ENCODE peak calls at places on chromosome 21, in ten cellular contexts. N, I, R, Z, T, B, V, Q, M and J are unnamed samples.

GRCh38 chr21:38460171-38460742 is 38.0 kb downstream of the ERG start:
- DNase-seq in Z (no peak), Q (peak), B (no peak), T (no peak), M (peak), V (no peak), N (no peak), I (no peak), R (no peak), J (no peak)

GRCh38 chr21:15992171-15992570 is 262.4 kb downstream of the USP25 start:
- DNase-seq in M (peak), I (no peak), Z (no peak), V (no peak), T (no peak), Q (peak), R (no peak), B (no peak), N (peak), J (no peak)

GRCh38 chr21:46295177-46295711 is 9.1 kb downstream of the YBEY start:
- DNase-seq in Z (no peak), M (peak), T (no peak), Q (peak), R (no peak), I (peak), B (no peak), N (peak), V (no peak), J (no peak)

GRCh38 chr21:21028275-21028814 is 30.1 kb downstream of the NCAM2 start:
- DNase-seq in N (no peak), V (no peak), Z (no peak), I (no peak), M (no peak), Q (no peak), T (no peak), R (no peak), B (no peak), J (no peak)

GRCh38 chr21:45001134-45002095 is 61.6 kb downstream of the SLX9 start:
- DNase-seq in Q (peak), R (no peak), N (peak), M (peak), T (peak), I (no peak), B (no peak), V (no peak), Z (no peak), J (peak)

GRCh38 chr21:16587671-16588379 is 858.0 kb downstream of the USP25 start:
- DNase-seq in Z (no peak), N (no peak), R (no peak), T (peak), B (no peak), M (peak), Q (peak), I (peak), V (no peak), J (no peak)

GRCh38 chr21:42539931-42540343 is 26.3 kb downstream of the SLC37A1 start:
- DNase-seq in M (peak), V (no peak), Z (no peak), N (no peak), B (peak), Q (peak), T (no peak), I (no peak), R (no peak), J (no peak)

GRCh38 chr21:34761758-34762330 is 93.0 kb downstream of the CLIC6 start:
- DNase-seq in V (no peak), Q (no peak), B (no peak), Z (no peak), N (no peak), T (no peak), R (no peak), I (no peak), M (peak), J (no peak)

GRCh38 chr21:28936036-28936435 is 56.6 kb downstream of the LTN1 start:
- DNase-seq in N (no peak), T (no peak), I (no peak), Q (no peak), V (no peak), M (no peak), Z (no peak), R (no peak), B (no peak), J (no peak)

GRCh38 chr21:39109163-39109530 is 74.1 kb downstream of the PSMG1 start:
- DNase-seq in V (no peak), N (no peak), Z (no peak), I (no peak), T (no peak), Q (no peak), B (no peak), R (no peak), M (no peak), J (no peak)

GRCh38 chr21:40575983-40576382 is 271.0 kb downstream of the DSCAM start:
- DNase-seq in I (no peak), V (no peak), T (no peak), M (no peak), Q (no peak), N (no peak), B (no peak), Z (no peak), R (no peak), J (no peak)